ENCODE peak calls at places on chromosomes 3 and 15, in four cellular contexts. Y is tibial nerve; M is GM06990; J is CD8-positive, alpha-beta T cell. C is an unnamed sample.

GRCh38 chr3:129663045-129663446 is 56.6 kb upstream of the PLXND1 start:
- DNase-seq in M (no peak), Y (no peak), J (no peak), C (no peak)

GRCh38 chr3:86147119-86147518 is 843.8 kb downstream of the VGLL3 start:
- DNase-seq in Y (no peak), J (no peak), M (no peak), C (no peak)

GRCh38 chr3:197354195-197355059 is 56.0 kb upstream of the DLG1 start:
- DNase-seq in M (no peak), J (no peak), Y (no peak), C (peak; percentile 81)

GRCh38 chr3:14605070-14605469 is 46.5 kb upstream of the CCDC174 start:
- DNase-seq in Y (no peak), J (no peak), M (no peak), C (no peak)

GRCh38 chr3:50112462-50112861 is 23.7 kb downstream of the RBM5 start:
- DNase-seq in Y (no peak), J (no peak), M (no peak), C (no peak)

GRCh38 chr15:71472699-71473098 is 337.7 kb upstream of the NR2E3 start:
- DNase-seq in M (no peak), J (no peak), Y (no peak), C (peak; percentile 20)

GRCh38 chr3:108218811-108219210 is 3.4 kb downstream of the IFT57 start:
- DNase-seq in Y (no peak), J (no peak), M (no peak), C (no peak)

GRCh38 chr15:74725241-74725774 is at the start of gene CYP1A1:
- DNase-seq in J (peak; percentile 4), M (no peak), Y (no peak), C (peak; percentile 7)

GRCh38 chr3:101351834-101352233 is 31.5 kb upstream of the IMPG2 start:
- DNase-seq in Y (no peak), M (no peak), J (no peak), C (peak; percentile 5)

GRCh38 chr3:157491136-157491535 is 12.1 kb downstream of the VEPH1 start:
- DNase-seq in Y (no peak), M (no peak), J (no peak), C (no peak)

GRCh38 chr15:89409993-89410767 is 75.6 kb upstream of the POLG start:
- DNase-seq in M (no peak), J (no peak), Y (no peak), C (no peak)

DNA sequence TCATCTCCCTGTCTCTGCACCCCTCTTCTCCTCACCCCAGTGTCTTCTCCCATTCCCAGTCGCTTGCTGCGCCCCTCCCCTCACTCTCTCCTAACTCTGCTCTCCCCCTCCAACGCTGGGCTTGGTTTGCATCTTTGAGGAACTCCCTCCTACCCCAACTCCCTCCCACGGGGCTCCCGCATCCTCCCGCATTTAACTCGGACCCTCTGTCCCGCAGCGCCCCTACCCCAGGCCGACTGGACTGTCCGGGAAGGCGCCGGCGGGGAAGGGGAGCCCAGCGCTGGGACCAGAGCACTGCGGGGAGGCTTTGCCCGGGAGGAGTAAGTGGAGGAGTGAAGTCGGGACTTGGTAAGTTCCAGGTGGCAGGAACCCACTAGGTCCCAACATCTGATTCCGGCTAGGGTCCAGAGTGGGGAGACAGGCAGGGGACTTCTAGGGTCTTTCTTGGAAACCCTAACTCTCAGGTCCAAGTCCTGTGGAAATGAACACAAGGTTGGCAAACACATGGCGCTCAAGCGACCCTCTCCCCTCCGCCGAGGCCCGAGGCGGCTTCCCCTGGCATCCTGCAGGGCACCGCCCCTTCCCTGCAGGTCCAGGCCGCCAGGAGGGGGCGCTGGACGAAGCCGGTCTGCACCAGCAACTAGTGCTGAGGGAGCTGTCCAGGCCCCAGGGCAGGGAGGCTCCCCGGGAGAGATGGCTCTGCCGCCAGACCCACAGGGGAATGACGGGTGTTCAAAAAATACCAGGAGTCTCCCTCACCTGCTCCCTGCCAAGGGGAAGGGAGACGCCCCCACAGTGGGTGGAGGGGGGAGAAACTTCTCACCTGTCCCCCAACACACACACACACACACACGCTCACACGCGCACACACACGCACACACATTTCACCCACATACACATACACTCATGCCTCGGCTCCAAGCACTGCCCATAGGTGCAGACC is 53.2 kb downstream of the LHFPL4 start:
- DNase-seq in Y (no peak), M (peak; percentile 64), J (peak; percentile 32), C (peak; percentile 73)
- TF ChIP-seq CTCF in Y (peak; percentile 60), M (peak; percentile 91), J (peak; percentile 62), C (peak; percentile 77)

DNA sequence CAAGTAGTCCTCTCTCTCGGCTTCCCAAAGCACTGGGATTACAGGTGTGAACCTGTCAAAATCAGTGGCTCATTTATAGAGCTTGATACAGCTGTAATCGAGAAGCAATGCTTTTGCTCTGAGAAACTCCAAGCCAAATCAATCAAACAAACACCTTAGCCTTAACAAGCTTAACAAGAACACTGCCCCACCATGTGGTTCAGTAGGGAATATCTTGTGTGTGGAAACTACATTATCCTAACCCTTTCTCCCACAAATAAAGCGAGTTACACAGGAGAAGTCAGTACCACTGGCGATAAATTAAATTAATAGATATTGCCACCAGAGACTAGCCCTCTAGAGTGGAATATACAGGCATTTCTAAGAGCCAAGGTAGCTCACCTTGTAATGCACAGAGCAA is 13.9 kb downstream of the CDAN1 start:
- DNase-seq in Y (no peak), J (no peak), M (no peak), C (no peak)
- TF ChIP-seq CTCF in Y (no peak), J (no peak), M (no peak), C (no peak)

DNA sequence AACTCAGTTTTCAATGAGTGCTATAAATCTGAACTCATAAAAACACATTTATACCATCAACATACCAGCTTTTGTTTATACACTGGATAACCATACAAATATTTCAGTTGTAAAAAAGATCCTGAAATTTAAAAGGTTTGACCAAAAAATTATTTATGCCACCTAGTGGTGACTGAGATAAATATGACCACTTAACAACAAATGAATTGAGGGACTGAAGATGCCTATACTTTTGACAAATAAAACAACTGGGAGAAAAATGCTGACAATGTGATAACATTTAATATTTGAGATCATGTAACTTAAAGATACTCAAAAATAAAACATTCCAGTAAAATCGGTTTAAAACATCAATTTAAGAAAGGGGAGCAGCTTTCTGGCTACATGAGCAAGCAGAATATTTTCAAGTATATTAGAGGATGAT is 30.4 kb downstream of the ATG3 start:
- DNase-seq in M (no peak), Y (no peak), J (no peak), C (peak; percentile 51)
- TF ChIP-seq CTCF in M (peak; percentile 42), Y (peak; percentile 51), J (peak; percentile 78), C (peak; percentile 18)

GRCh38 chr3:84965141-84965540 is 6.4 kb downstream of the CADM2 start:
- DNase-seq in J (no peak), M (no peak), Y (no peak), C (no peak)
- TF ChIP-seq CTCF in J (no peak), M (no peak), Y (no peak), C (no peak)

DNA sequence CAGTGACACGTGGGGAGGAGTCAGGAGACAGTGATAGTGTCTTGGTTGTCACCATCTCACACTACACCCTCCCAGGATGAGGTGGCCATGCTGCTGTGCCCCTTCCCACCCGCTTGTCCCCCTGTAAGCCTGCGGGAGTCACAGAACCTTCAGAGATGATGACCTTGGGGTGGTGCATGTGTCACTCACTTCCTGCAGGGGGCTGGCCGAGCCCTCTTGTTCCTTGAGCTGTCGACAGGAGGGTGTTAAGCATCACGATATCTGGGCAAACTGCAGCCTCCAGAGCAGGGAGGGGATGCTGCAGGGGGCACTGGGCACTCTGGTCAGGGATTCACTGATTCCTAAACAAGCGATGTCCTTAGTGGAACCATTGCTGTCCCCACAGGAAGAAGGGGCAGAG is 27.7 kb downstream of the FAH start:
- DNase-seq in M (no peak), J (no peak), Y (no peak), C (no peak)
- TF ChIP-seq CTCF in M (no peak), J (no peak), Y (no peak), C (no peak)

GRCh38 chr3:69324362-69325025 is 61.4 kb downstream of the FRMD4B start:
- DNase-seq in J (no peak), M (no peak), Y (no peak), C (peak; percentile 84)
- TF ChIP-seq CTCF in J (peak; percentile 11), M (peak; percentile 74), Y (no peak), C (peak; percentile 79)

DNA sequence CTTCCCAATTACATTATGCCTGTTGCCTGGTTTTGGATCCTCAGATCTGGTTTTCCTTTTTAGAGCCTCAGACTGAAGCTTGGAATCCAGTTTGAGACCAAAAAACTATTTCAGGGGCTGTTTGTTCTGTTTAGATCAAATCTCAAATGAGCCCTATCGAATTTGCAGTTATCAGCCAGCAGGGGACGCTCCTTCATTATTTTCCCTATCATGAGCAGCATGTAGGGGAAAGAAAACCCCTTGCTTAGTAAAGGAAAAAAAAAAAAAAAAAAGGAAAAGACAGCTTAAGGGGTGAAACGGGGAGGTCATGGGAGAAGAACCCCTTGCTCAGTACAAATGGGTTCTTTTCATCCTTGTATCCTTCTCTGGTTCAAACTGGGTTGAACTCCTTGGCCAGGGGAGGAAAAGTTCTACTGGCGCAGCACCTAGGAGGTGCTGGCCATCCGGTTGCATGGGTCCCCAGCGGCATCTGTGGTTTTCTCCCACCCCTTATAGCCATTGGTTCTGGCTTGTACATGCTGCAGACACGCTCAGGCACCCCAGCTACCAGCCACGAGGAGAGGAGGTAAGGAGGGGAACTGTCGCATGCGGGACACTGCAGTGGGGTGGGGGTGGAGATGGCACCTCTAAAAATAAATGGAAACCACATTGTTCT is 1375.1 kb upstream of the ALCAM start:
- DNase-seq in M (no peak), Y (no peak), J (no peak), C (peak; percentile 41)
- TF ChIP-seq CTCF in M (peak; percentile 63), Y (no peak), J (no peak), C (peak; percentile 58)

GRCh38 chr15:65033659-65034269 is 4.3 kb upstream of the MTFMT start:
- DNase-seq in M (no peak), Y (no peak), J (no peak), C (peak; percentile 65)
- TF ChIP-seq CTCF in M (peak; percentile 71), Y (peak; percentile 29), J (no peak), C (peak; percentile 67)

DNA sequence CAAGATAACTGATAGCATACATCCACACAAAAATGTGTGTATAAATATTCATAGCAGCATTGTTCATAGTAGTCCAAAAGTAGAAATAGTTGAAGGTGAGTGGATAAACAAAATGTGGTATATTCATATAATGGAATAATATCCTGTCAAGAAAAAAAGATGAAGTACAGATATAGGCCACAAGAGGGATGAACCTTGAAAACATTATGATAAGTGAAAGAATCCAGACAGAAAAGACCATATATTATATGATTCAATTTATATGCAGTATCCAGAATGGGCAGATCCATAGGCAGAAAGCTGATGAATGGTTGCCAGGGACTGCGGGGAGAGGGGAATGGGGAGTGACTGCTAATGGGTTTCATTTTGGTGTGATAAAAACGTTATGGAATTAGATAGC is 54.3 kb upstream of the TNIK start:
- DNase-seq in M (no peak), J (no peak), Y (no peak), C (no peak)
- TF ChIP-seq CTCF in M (no peak), J (no peak), Y (no peak), C (no peak)

GRCh38 chr3:23748398-23749110 is 57.2 kb upstream of the UBE2E1 start:
- DNase-seq in J (no peak), Y (peak; percentile 58), M (no peak), C (peak; percentile 30)
- TF ChIP-seq CTCF in J (no peak), Y (no peak), M (no peak), C (no peak)

C was measured in GM12865.